ENCODE peak calls at places on chromosomes 1 and 21, in nine cellular contexts. V, F, N, W, Q, K, G, Y and O are unnamed samples.

GRCh38 chr1:154657547-154657946 is 49.6 kb upstream of the ADAR start:
- DNase-seq in V (no peak), F (no peak), N (no peak), W (no peak), Q (no peak), K (no peak), G (no peak), Y (no peak), O (no peak)

GRCh38 chr1:24027838-24028468 is 47.8 kb upstream of the SRSF10 start:
- DNase-seq in V (no peak), F (no peak), N (no peak), W (no peak), Q (no peak), K (no peak), G (no peak), Y (no peak), O (no peak)

GRCh38 chr1:162536511-162536910 is 25.0 kb upstream of the UAP1 start:
- DNase-seq in V (no peak), F (peak; percentile 34), N (no peak), W (no peak), Q (no peak), K (no peak), G (no peak), Y (no peak), O (no peak)

GRCh38 chr1:176601358-176601757 is 138.4 kb downstream of the PAPPA2 start:
- DNase-seq in V (no peak), F (no peak), N (no peak), W (no peak), Q (no peak), K (no peak), G (no peak), Y (no peak), O (no peak)

GRCh38 chr1:228209657-228210056 is 1.8 kb downstream of the OBSCN start:
- DNase-seq in V (no peak), F (no peak), N (no peak), W (no peak), Q (no peak), K (no peak), G (no peak), Y (no peak), O (no peak)

GRCh38 chr1:170670751-170671628 is 7.1 kb downstream of the PRRX1 start:
- DNase-seq in V (no peak), F (no peak), N (no peak), W (no peak), Q (no peak), K (no peak), G (no peak), Y (no peak), O (peak; percentile 75)

GRCh38 chr1:7267493-7267892 is 482.2 kb downstream of the CAMTA1 start:
- DNase-seq in V (no peak), F (no peak), N (no peak), W (no peak), Q (no peak), K (no peak), G (peak; percentile 12), Y (no peak), O (no peak)

GRCh38 chr1:192941722-192942411 is 117.3 kb downstream of the UCHL5 start:
- DNase-seq in V (no peak), F (no peak), N (no peak), W (no peak), Q (no peak), K (no peak), G (no peak), Y (no peak), O (no peak)

GRCh38 chr1:108617008-108617723 is 43.7 kb downstream of the HENMT1 start:
- DNase-seq in V (no peak), F (no peak), N (no peak), W (no peak), Q (no peak), K (no peak), G (no peak), Y (no peak), O (no peak)

GRCh38 chr1:182634306-182635072 is 30.3 kb upstream of the RGS16 start:
- DNase-seq in V (no peak), F (no peak), N (no peak), W (no peak), Q (no peak), K (no peak), G (no peak), Y (no peak), O (no peak)

GRCh38 chr1:206776239-206776638 is 3.9 kb upstream of the IL10 start:
- DNase-seq in V (no peak), F (peak; percentile 42), N (no peak), W (no peak), Q (no peak), K (no peak), G (peak; percentile 64), Y (no peak), O (no peak)

GRCh38 chr1:181151378-181152326 is 63.2 kb downstream of the IER5 start:
- DNase-seq in V (no peak), F (no peak), N (no peak), W (no peak), Q (no peak), K (no peak), G (no peak), Y (no peak), O (no peak)

GRCh38 chr1:26522073-26522472 is 7.5 kb upstream of the RPS6KA1 start:
- DNase-seq in V (no peak), F (no peak), N (no peak), W (no peak), Q (no peak), K (no peak), G (no peak), Y (no peak), O (no peak)

GRCh38 chr1:245067257-245067656 is 87.5 kb upstream of the KIF26B start:
- DNase-seq in V (no peak), F (no peak), N (no peak), W (no peak), Q (no peak), K (no peak), G (no peak), Y (no peak), O (no peak)

GRCh38 chr1:171742577-171742922 is 685 bp upstream of the VAMP4 start:
- DNase-seq in V (no peak), F (no peak), N (peak; percentile 37), W (no peak), Q (no peak), K (peak; percentile 59), G (peak; percentile 60), Y (no peak), O (peak; percentile 82)

GRCh38 chr1:36223373-36223995 is 759 bp upstream of the THRAP3 start:
- DNase-seq in V (no peak), F (peak; percentile 52), N (peak; percentile 24), W (peak; percentile 4), Q (no peak), K (no peak), G (no peak), Y (no peak), O (no peak)

GRCh38 chr21:46060596-46061061 is 37.3 kb upstream of the COL6A2 start:
- DNase-seq in V (peak; percentile 84), F (peak; percentile 99), N (no peak), W (no peak), Q (peak; percentile 34), K (peak; percentile 82), G (peak; percentile 73), Y (no peak), O (peak; percentile 97)

GRCh38 chr1:37807220-37807554 is 403 bp upstream of the C1orf122 start:
- DNase-seq in V (no peak), F (no peak), N (no peak), W (no peak), Q (no peak), K (no peak), G (no peak), Y (no peak), O (no peak)

GRCh38 chr1:166840309-166841302 is 1.3 kb downstream of the POGK start:
- DNase-seq in V (no peak), F (no peak), N (peak; percentile 52), W (no peak), Q (no peak), K (no peak), G (no peak), Y (no peak), O (no peak)

GRCh38 chr1:64112281-64112680 is 91.1 kb upstream of the UBE2U start:
- DNase-seq in V (no peak), F (peak; percentile 46), N (no peak), W (no peak), Q (no peak), K (no peak), G (no peak), Y (no peak), O (no peak)

GRCh38 chr1:183019126-183019740 is 4.0 kb upstream of the LAMC1 start:
- DNase-seq in V (no peak), F (no peak), N (no peak), W (no peak), Q (no peak), K (no peak), G (no peak), Y (no peak), O (no peak)

GRCh38 chr1:26094076-26094669 is 17.5 kb upstream of the PDIK1L start:
- DNase-seq in V (no peak), F (no peak), N (peak; percentile 64), W (no peak), Q (no peak), K (no peak), G (no peak), Y (no peak), O (no peak)

GRCh38 chr21:44962481-44962966 is 22.7 kb downstream of the SLX9 start:
- DNase-seq in V (no peak), F (peak; percentile 98), N (no peak), W (no peak), Q (no peak), K (no peak), G (no peak), Y (no peak), O (no peak)

GRCh38 chr1:180157108-180157507 is 2.4 kb downstream of the QSOX1 start:
- DNase-seq in V (no peak), F (no peak), N (no peak), W (no peak), Q (no peak), K (no peak), G (no peak), Y (no peak), O (no peak)

GRCh38 chr1:68147534-68147933 is 84.8 kb downstream of the WLS start:
- DNase-seq in V (no peak), F (no peak), N (peak; percentile 41), W (no peak), Q (no peak), K (no peak), G (no peak), Y (no peak), O (no peak)

GRCh38 chr1:184101116-184101515 is 49.6 kb downstream of the TSEN15 start:
- DNase-seq in V (no peak), F (no peak), N (no peak), W (no peak), Q (no peak), K (no peak), G (no peak), Y (no peak), O (no peak)

GRCh38 chr1:45843474-45843905 is 40.1 kb downstream of the MAST2 start:
- DNase-seq in V (no peak), F (peak; percentile 27), N (no peak), W (no peak), Q (no peak), K (no peak), G (no peak), Y (no peak), O (no peak)

GRCh38 chr1:40932004-40932403 is 47.5 kb upstream of the CTPS1 start:
- DNase-seq in V (no peak), F (no peak), N (no peak), W (no peak), Q (no peak), K (no peak), G (no peak), Y (no peak), O (no peak)

GRCh38 chr1:70071597-70071996 is 133.8 kb downstream of the LRRC40 start:
- DNase-seq in V (no peak), F (peak; percentile 50), N (no peak), W (no peak), Q (no peak), K (no peak), G (peak; percentile 55), Y (no peak), O (no peak)

GRCh38 chr21:39503138-39503762 is 51.5 kb downstream of the SH3BGR start:
- DNase-seq in V (no peak), F (no peak), N (no peak), W (no peak), Q (no peak), K (no peak), G (no peak), Y (no peak), O (no peak)

GRCh38 chr1:190849346-190849745 is 371.7 kb upstream of the BRINP3 start:
- DNase-seq in V (no peak), F (no peak), N (no peak), W (no peak), Q (no peak), K (no peak), G (no peak), Y (no peak), O (no peak)